ENCODE peak calls at places on chromosomes 6 and 20, in nine cellular contexts. One of them, this sample, is unnamed.

GRCh38 chr6:42296614-42297013 is 79.0 kb upstream of the MRPS10 start:
- DNase-seq in HT1080: no peak
- DNase-seq in HEK293T: no peak
- DNase-seq in NCI-H748 treated with DMSO at 0.1 percent for 48 hours: no peak
- DNase-seq in neural crest cell: no peak
- DNase-seq in NCI-H345: no peak
- DNase-seq in mucosa of descending colon: no peak
- DNase-seq in fibroblast of the conjunctiva: no peak
- DNase-seq in kidney glomerular epithelial cell: no peak
- DNase-seq in this sample: no peak

GRCh38 chr6:49978332-49979226 is 9.2 kb upstream of the DEFB113 start:
- DNase-seq in HEK293T: no peak
- DNase-seq in fibroblast of the conjunctiva: no peak
- DNase-seq in mucosa of descending colon: no peak
- DNase-seq in kidney glomerular epithelial cell: no peak
- DNase-seq in NCI-H748 treated with DMSO at 0.1 percent for 48 hours: no peak
- DNase-seq in neural crest cell: no peak
- DNase-seq in HT1080: peak
- DNase-seq in NCI-H345: no peak
- DNase-seq in this sample: no peak

GRCh38 chr6:130826442-130827246 is 562 bp upstream of the SMLR1 start:
- DNase-seq in HT1080: no peak
- DNase-seq in kidney glomerular epithelial cell: no peak
- DNase-seq in NCI-H345: no peak
- DNase-seq in HEK293T: no peak
- DNase-seq in mucosa of descending colon: no peak
- DNase-seq in fibroblast of the conjunctiva: no peak
- DNase-seq in neural crest cell: no peak
- DNase-seq in NCI-H748 treated with DMSO at 0.1 percent for 48 hours: no peak
- DNase-seq in this sample: no peak

GRCh38 chr6:53530346-53530745 is 14.6 kb downstream of the GCLC start:
- DNase-seq in NCI-H345: no peak
- DNase-seq in fibroblast of the conjunctiva: no peak
- DNase-seq in NCI-H748 treated with DMSO at 0.1 percent for 48 hours: no peak
- DNase-seq in kidney glomerular epithelial cell: peak
- DNase-seq in HT1080: no peak
- DNase-seq in neural crest cell: no peak
- DNase-seq in mucosa of descending colon: no peak
- DNase-seq in HEK293T: no peak
- DNase-seq in this sample: no peak

GRCh38 chr6:157993076-157993475 is 11.4 kb downstream of the SYNJ2 start:
- DNase-seq in HT1080: no peak
- DNase-seq in fibroblast of the conjunctiva: no peak
- DNase-seq in kidney glomerular epithelial cell: no peak
- DNase-seq in neural crest cell: no peak
- DNase-seq in HEK293T: no peak
- DNase-seq in NCI-H345: no peak
- DNase-seq in mucosa of descending colon: no peak
- DNase-seq in NCI-H748 treated with DMSO at 0.1 percent for 48 hours: no peak
- DNase-seq in this sample: no peak

GRCh38 chr20:22385602-22386299 is 198.6 kb downstream of the FOXA2 start:
- DNase-seq in kidney glomerular epithelial cell: peak
- DNase-seq in NCI-H345: peak
- DNase-seq in HEK293T: no peak
- DNase-seq in NCI-H748 treated with DMSO at 0.1 percent for 48 hours: peak
- DNase-seq in neural crest cell: no peak
- DNase-seq in mucosa of descending colon: no peak
- DNase-seq in fibroblast of the conjunctiva: no peak
- DNase-seq in HT1080: peak
- DNase-seq in this sample: no peak

GRCh38 chr6:14074723-14075503 is 42.7 kb upstream of the CD83 start:
- DNase-seq in HEK293T: no peak
- DNase-seq in kidney glomerular epithelial cell: peak
- DNase-seq in mucosa of descending colon: no peak
- DNase-seq in NCI-H748 treated with DMSO at 0.1 percent for 48 hours: no peak
- DNase-seq in neural crest cell: no peak
- DNase-seq in NCI-H345: no peak
- DNase-seq in fibroblast of the conjunctiva: no peak
- DNase-seq in HT1080: peak
- DNase-seq in this sample: no peak

GRCh38 chr6:42396720-42397119 is 55.0 kb downstream of the TRERF1 start:
- DNase-seq in HEK293T: no peak
- DNase-seq in HT1080: no peak
- DNase-seq in neural crest cell: no peak
- DNase-seq in NCI-H345: no peak
- DNase-seq in kidney glomerular epithelial cell: no peak
- DNase-seq in mucosa of descending colon: no peak
- DNase-seq in fibroblast of the conjunctiva: no peak
- DNase-seq in NCI-H748 treated with DMSO at 0.1 percent for 48 hours: no peak
- DNase-seq in this sample: no peak

GRCh38 chr6:46684771-46685170 is 2.9 kb upstream of the TDRD6 start:
- DNase-seq in NCI-H345: no peak
- DNase-seq in neural crest cell: no peak
- DNase-seq in HEK293T: no peak
- DNase-seq in fibroblast of the conjunctiva: no peak
- DNase-seq in NCI-H748 treated with DMSO at 0.1 percent for 48 hours: no peak
- DNase-seq in kidney glomerular epithelial cell: peak
- DNase-seq in HT1080: peak
- DNase-seq in mucosa of descending colon: no peak
- DNase-seq in this sample: no peak

GRCh38 chr6:136525586-136526195 is 24.5 kb downstream of the MAP7 start:
- DNase-seq in mucosa of descending colon: no peak
- DNase-seq in NCI-H345: peak
- DNase-seq in HEK293T: peak
- DNase-seq in neural crest cell: no peak
- DNase-seq in NCI-H748 treated with DMSO at 0.1 percent for 48 hours: no peak
- DNase-seq in fibroblast of the conjunctiva: no peak
- DNase-seq in HT1080: no peak
- DNase-seq in kidney glomerular epithelial cell: no peak
- DNase-seq in this sample: no peak

GRCh38 chr6:77620290-77620882 is 32.5 kb upstream of the MEI4 start:
- DNase-seq in neural crest cell: peak
- DNase-seq in NCI-H748 treated with DMSO at 0.1 percent for 48 hours: peak
- DNase-seq in HEK293T: peak
- DNase-seq in fibroblast of the conjunctiva: no peak
- DNase-seq in kidney glomerular epithelial cell: no peak
- DNase-seq in HT1080: no peak
- DNase-seq in mucosa of descending colon: peak
- DNase-seq in NCI-H345: no peak
- DNase-seq in this sample: no peak

GRCh38 chr6:89984926-89985743 is 90.9 kb downstream of the GJA10 start:
- DNase-seq in NCI-H748 treated with DMSO at 0.1 percent for 48 hours: no peak
- DNase-seq in neural crest cell: peak
- DNase-seq in kidney glomerular epithelial cell: no peak
- DNase-seq in mucosa of descending colon: peak
- DNase-seq in HEK293T: no peak
- DNase-seq in NCI-H345: peak
- DNase-seq in fibroblast of the conjunctiva: no peak
- DNase-seq in HT1080: peak
- DNase-seq in this sample: no peak

GRCh38 chr6:33317418-33317667 is 201 bp downstream of the ZBTB22 start:
- DNase-seq in HT1080: no peak
- DNase-seq in NCI-H748 treated with DMSO at 0.1 percent for 48 hours: no peak
- DNase-seq in fibroblast of the conjunctiva: no peak
- DNase-seq in HEK293T: peak
- DNase-seq in neural crest cell: no peak
- DNase-seq in mucosa of descending colon: peak
- DNase-seq in kidney glomerular epithelial cell: no peak
- DNase-seq in NCI-H345: no peak
- DNase-seq in this sample: no peak